ENCODE peak calls at places on chromosomes 5 and 9, in nine cellular contexts. O is CD4-positive, CD25-positive, alpha-beta regulatory T cell; Z is effector memory CD4-positive, alpha-beta T cell; V is dorsolateral prefrontal cortex; F is left lung; L is GM23338; Q is fibroblast of lung; I is neuronal stem cell; C is heart right ventricle. B is an unnamed sample. For H3K27me3, the result is how much of the 10 kb centered on the place peaks cover.

GRCh38 chr5:177087707-177088005 is 941 bp downstream of the FGFR4 start:
- DNase-seq in O (no peak), Z (no peak), V (no peak), F (no peak), L (no peak), Q (no peak), I (no peak), C (no peak), B (no peak)

GRCh38 chr5:95406426-95407093 is 15.4 kb downstream of the FAM81B start:
- DNase-seq in O (no peak), Z (no peak), V (no peak), F (no peak), L (no peak), Q (no peak), I (no peak), C (no peak), B (no peak)

GRCh38 chr9:114588150-114588663 is 638 bp downstream of the ATP6V1G1 start:
- DNase-seq in O (no peak), Z (no peak), V (no peak), F (no peak), L (no peak), Q (peak), I (no peak), C (no peak), B (no peak)

GRCh38 chr5:122816726-122817125 is 28.7 kb upstream of the SNX24 start:
- DNase-seq in O (no peak), Z (no peak), V (no peak), F (no peak), L (peak), Q (no peak), I (no peak), C (no peak), B (no peak)

GRCh38 chr9:91515074-91515687 is 91.5 kb upstream of the NFIL3 start:
- DNase-seq in O (no peak), Z (no peak), V (peak), F (no peak), L (peak), Q (peak), I (no peak), C (peak), B (no peak)

GRCh38 chr9:129197978-129198736 is 20.1 kb upstream of the IER5L start:
- DNase-seq in O (no peak), Z (no peak), V (peak), F (peak), L (peak), Q (peak), I (no peak), C (peak), B (no peak)

GRCh38 chr9:136312436-136312835 is 8.5 kb upstream of the CCDC187 start:
- DNase-seq in O (peak), Z (peak), V (peak), F (no peak), L (peak), Q (peak), I (no peak), C (no peak), B (no peak)

GRCh38 chr5:65199988-65200668 is 281.6 kb downstream of the ADAMTS6 start:
- DNase-seq in O (no peak), Z (no peak), V (no peak), F (no peak), L (no peak), Q (peak), I (no peak), C (no peak), B (no peak)

GRCh38 chr5:71932649-71933338 is 174.5 kb upstream of the MAP1B start:
- DNase-seq in O (no peak), Z (no peak), V (peak), F (peak), L (peak), Q (peak), I (peak), C (peak), B (no peak)

GRCh38 chr9:10265102-10265708 is 347.6 kb downstream of the PTPRD start:
- DNase-seq in O (no peak), Z (no peak), V (no peak), F (no peak), L (no peak), Q (peak), I (no peak), C (no peak), B (no peak)

GRCh38 chr9:6383551-6384225 is 29.3 kb upstream of the UHRF2 start:
- DNase-seq in O (no peak), Z (no peak), V (no peak), F (no peak), L (no peak), Q (peak), I (no peak), C (no peak), B (no peak)

GRCh38 chr5:179553875-179554274 is 3.5 kb downstream of the RUFY1 start:
- DNase-seq in O (no peak), Z (no peak), V (no peak), F (peak), L (no peak), Q (peak), I (no peak), C (no peak), B (no peak)

GRCh38 chr9:69333716-69334115 is 8.7 kb downstream of the ENTREP1 start:
- DNase-seq in O (no peak), Z (no peak), V (no peak), F (no peak), L (no peak), Q (no peak), I (no peak), C (no peak), B (no peak)

GRCh38 chr9:36551129-36551528 is 21.6 kb upstream of the MELK start:
- DNase-seq in O (no peak), Z (no peak), V (no peak), F (no peak), L (no peak), Q (no peak), I (no peak), C (no peak), B (no peak)

GRCh38 chr5:37840036-37840909 is at the start of gene GDNF:
- DNase-seq in O (no peak), Z (no peak), V (peak), F (no peak), L (peak), Q (peak), I (no peak), C (no peak), B (no peak)

GRCh38 chr5:112691758-112692157 is 45.9 kb upstream of the APC start:
- DNase-seq in O (no peak), Z (no peak), V (no peak), F (no peak), L (peak), Q (peak), I (no peak), C (no peak), B (no peak)

DNA sequence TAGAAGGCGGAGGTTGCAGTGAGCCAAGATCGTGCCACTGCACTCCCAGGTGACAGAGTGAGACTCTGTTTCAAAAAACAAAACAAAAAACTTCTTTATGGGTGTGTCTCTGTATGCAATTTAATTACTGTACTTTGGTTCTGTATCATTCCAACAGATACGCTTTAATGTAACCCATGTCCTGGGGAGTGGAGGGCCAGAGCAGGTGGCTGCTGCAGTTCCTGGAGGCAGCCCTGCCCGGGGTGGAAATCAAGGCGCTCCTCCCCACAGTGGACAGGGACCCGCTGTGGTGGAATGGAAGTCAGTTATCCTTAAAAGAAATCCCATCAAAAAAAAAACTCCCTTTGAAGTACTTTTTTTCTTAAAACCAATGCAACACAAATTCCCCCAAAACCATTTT is 1.9 kb downstream of the DAP start:
- DNase-seq in O (no peak), Z (no peak), V (no peak), F (no peak), L (no peak), Q (no peak), I (no peak), C (no peak), B (no peak)
- H3K27ac ChIP-seq in O (no peak), Z (no peak), V (no peak), F (no peak), L (no peak), Q (no peak), I (no peak), C (no peak), B (peak)

GRCh38 chr9:76798527-76798926 is 34.3 kb downstream of the PCA3 start:
- DNase-seq in O (no peak), Z (no peak), V (no peak), F (no peak), L (no peak), Q (no peak), I (no peak), C (no peak), B (no peak)
- H3K27me3 ChIP-seq in O (under half), Z (under half), V (under half), F (under half), L (under half), Q (under half), I (under half), C (under half), B (under half)

GRCh38 chr5:60489377-60489776 is 210.6 kb downstream of the DEPDC1B start:
- DNase-seq in O (no peak), Z (no peak), V (no peak), F (no peak), L (no peak), Q (no peak), I (no peak), C (no peak), B (no peak)
- H3K27ac ChIP-seq in O (no peak), Z (no peak), V (peak), F (no peak), L (no peak), Q (no peak), I (no peak), C (no peak), B (no peak)

DNA sequence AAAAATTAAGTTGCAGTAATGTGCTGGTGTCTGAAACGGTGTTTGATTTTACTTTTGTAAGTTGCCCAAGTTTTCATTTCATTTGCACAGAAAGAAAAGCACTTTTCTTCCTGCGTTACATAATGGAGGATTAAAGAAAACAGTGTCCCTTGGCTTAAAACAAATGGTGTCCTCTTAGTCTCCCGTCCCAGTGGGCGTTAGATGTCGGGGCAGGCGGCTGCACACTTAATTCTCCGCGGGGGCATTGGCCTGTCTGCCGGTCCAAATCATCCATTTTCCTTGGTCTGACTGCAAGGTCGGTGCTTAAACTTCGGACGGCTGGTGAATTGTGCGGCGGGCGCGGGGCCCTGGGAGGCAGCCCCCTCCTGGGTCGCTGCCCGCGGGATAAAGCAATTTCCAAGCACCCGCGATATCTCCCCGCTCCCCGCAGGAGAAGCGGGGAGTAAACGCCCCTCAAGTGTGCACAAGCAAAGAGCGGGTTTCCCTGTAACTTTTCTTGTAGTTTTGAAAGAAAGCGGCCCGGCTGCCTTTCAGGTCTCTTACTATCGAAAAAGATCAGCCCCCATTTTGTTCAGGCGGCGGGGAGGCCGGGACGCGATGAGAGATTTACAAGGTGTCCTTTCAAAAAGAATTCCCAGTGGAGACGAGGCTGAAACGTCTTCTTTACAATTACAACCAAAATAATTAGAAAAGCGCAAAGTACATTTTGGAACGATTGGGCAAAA is 1.5 kb downstream of the IRX1 start:
- DNase-seq in O (no peak), Z (no peak), V (no peak), F (no peak), L (peak), Q (no peak), I (no peak), C (no peak), B (no peak)
- H3K27me3 ChIP-seq in O (under half), Z (under half), V (half or more), F (half or more), L (half or more), Q (under half), I (half or more), C (half or more), B (half or more)

GRCh38 chr5:172770374-172770674 is 671 bp downstream of the DUSP1 start:
- DNase-seq in O (no peak), Z (no peak), V (no peak), F (no peak), L (no peak), Q (peak), I (no peak), C (no peak), B (no peak)

GRCh38 chr5:172768573-172769323 is 2.2 kb downstream of the DUSP1 start:
- DNase-seq in O (peak), Z (no peak), V (no peak), F (no peak), L (no peak), Q (peak), I (no peak), C (no peak), B (no peak)

GRCh38 chr5:172769324-172769597 is 1.7 kb downstream of the DUSP1 start:
- DNase-seq in O (no peak), Z (no peak), V (no peak), F (no peak), L (no peak), Q (no peak), I (no peak), C (no peak), B (no peak)

GRCh38 chr5:172770675-172771438 is at the start of gene DUSP1:
- DNase-seq in O (peak), Z (peak), V (peak), F (peak), L (peak), Q (peak), I (peak), C (peak), B (peak)

DNA sequence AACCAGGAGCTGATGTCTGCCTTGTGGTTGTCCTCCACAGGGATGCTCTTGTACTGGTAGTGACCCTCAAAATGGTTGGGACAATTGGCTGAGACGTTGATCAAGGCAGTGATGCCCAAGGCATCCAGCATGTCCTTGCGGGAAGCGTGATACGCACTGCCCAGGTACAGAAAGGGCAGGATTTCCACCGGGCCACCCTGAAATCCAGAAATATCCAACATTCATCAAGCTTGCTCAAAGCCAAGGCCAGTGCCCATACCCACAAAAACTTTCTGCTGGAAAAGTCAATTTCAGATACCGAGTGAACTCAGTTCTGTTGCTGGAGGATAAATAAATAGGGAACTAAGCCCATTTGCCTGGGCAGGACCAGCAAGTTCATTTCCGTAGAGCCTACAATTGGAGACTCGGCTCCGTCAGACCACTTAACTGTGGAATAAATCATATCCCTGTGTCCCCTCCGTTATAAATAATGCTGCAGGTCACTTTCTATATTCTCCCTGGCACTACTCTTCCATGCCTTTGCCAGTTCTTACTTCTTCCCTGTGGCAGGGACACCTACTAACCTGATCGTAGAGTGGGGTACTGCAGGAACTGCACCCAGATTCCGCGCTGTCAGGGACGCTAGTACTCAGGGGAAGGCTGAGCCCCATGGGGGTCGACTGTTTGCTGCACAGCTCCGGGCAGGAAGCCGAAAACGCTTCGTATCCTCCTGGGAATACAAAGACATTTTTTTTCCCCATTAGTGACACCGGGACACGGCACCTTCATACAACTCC is 1.2 kb downstream of the DUSP1 start:
- DNase-seq in O (peak), Z (no peak), V (no peak), F (no peak), L (peak), Q (peak), I (no peak), C (no peak), B (no peak)
- H3K27ac ChIP-seq in O (peak), Z (peak), V (peak), F (peak), L (no peak), Q (peak), I (no peak), C (peak), B (peak)

GRCh38 chr5:169742773-169743296 is 105.8 kb downstream of the DOCK2 start:
- DNase-seq in O (no peak), Z (no peak), V (no peak), F (no peak), L (no peak), Q (peak), I (no peak), C (peak), B (no peak)

GRCh38 chr5:169744336-169744735 is 107.3 kb downstream of the DOCK2 start:
- DNase-seq in O (no peak), Z (no peak), V (no peak), F (no peak), L (no peak), Q (no peak), I (no peak), C (no peak), B (no peak)

GRCh38 chr5:169746147-169746694 is 109.1 kb downstream of the DOCK2 start:
- DNase-seq in O (no peak), Z (no peak), V (no peak), F (no peak), L (no peak), Q (no peak), I (no peak), C (no peak), B (no peak)

GRCh38 chr5:169748189-169748588 is 111.1 kb downstream of the DOCK2 start:
- DNase-seq in O (no peak), Z (no peak), V (no peak), F (no peak), L (no peak), Q (no peak), I (no peak), C (no peak), B (no peak)

DNA sequence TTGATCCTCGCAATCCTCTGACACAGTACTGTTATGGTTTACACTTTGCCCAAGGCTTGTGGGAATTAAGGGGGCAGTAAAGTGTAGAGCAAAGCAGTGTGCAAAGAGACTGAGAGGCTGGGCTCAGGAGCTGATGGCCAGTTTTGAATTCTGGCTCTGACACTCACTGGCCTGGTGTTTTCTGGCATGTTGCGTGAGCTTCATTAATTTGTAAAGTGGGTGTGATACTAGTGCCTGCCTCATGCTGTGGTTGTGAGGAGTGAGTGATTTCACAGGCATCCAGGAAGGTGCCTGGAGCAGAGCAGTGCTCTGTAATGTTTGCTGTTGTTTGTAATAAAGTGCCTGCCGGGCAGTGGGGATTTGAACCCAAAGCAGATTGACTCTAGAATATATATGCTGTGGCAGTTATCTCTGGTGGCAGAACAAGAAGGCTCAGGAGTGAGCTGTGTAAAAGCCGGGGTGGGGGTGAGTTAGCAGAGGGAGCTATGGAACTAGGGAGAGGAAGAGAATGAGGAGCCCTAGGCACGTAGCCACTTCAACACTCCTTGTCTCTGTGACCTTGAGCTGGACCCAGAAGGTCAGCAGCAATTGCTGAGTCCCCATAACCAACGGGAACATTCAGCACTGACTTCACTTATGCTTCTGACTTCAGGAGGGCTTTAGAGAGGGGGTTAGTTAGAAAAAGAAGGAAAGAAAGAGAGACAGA is 108.5 kb downstream of the DOCK2 start:
- DNase-seq in O (no peak), Z (no peak), V (no peak), F (no peak), L (no peak), Q (peak), I (no peak), C (no peak), B (no peak)
- H3K27me3 ChIP-seq in O (under half), Z (under half), V (under half), F (under half), L (under half), Q (under half), I (under half), C (under half), B (under half)

GRCh38 chr5:78547171-78547570 is 101.4 kb downstream of the LHFPL2 start:
- DNase-seq in O (no peak), Z (no peak), V (no peak), F (no peak), L (no peak), Q (peak), I (no peak), C (no peak), B (no peak)

GRCh38 chr5:78543916-78544315 is 104.7 kb downstream of the LHFPL2 start:
- DNase-seq in O (no peak), Z (no peak), V (no peak), F (no peak), L (no peak), Q (no peak), I (no peak), C (no peak), B (no peak)

GRCh38 chr5:78546597-78546996 is 102.0 kb downstream of the LHFPL2 start:
- DNase-seq in O (no peak), Z (no peak), V (no peak), F (no peak), L (no peak), Q (peak), I (no peak), C (no peak), B (no peak)

GRCh38 chr5:78544531-78545200 is 103.9 kb downstream of the LHFPL2 start:
- DNase-seq in O (no peak), Z (no peak), V (no peak), F (no peak), L (no peak), Q (peak), I (no peak), C (peak), B (no peak)

DNA sequence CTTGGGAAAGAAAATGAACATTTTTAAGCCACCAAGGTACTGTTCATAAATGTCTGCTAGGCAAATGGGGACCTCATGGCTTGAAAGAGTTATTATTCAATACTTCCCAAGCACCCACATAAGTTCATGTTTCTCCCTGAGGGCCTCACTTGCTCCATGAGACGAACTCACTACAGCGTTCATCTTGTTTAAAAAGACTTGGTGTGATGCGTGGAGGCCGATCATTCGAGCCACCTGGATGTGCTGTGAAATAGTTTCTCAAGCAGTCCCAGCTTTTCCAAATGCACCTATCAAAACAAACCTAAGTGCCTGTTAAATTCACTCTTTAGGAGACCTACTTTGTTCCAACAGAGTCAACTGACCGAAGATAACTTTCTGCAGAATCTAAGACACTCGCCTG is 103.2 kb downstream of the LHFPL2 start:
- DNase-seq in O (no peak), Z (no peak), V (no peak), F (no peak), L (no peak), Q (no peak), I (no peak), C (no peak), B (no peak)
- H3K27ac ChIP-seq in O (no peak), Z (no peak), V (no peak), F (no peak), L (peak), Q (peak), I (no peak), C (peak), B (no peak)

GRCh38 chr9:133693116-133693515 is 45.0 kb downstream of the SARDH start:
- DNase-seq in O (no peak), Z (no peak), V (no peak), F (no peak), L (no peak), Q (no peak), I (no peak), C (no peak), B (no peak)
- H3K27me3 ChIP-seq in O (under half), Z (under half), V (under half), F (under half), L (under half), Q (under half), I (under half), C (under half), B (under half)

GRCh38 chr9:89435315-89435823 is 62.5 kb downstream of the SEMA4D start:
- DNase-seq in O (no peak), Z (no peak), V (no peak), F (peak), L (peak), Q (no peak), I (peak), C (no peak), B (peak)
- H3K27ac ChIP-seq in O (peak), Z (peak), V (peak), F (no peak), L (peak), Q (no peak), I (no peak), C (no peak), B (no peak)

B was measured in RWPE2.